ENCODE peak calls at places on chromosomes 2 and 18, in nine cellular contexts. R is endothelial cell of umbilical vein, C is RPMI8226, O is mesendoderm, H is heart right ventricle, G is fibroblast of lung, Q is NCI-H1092, P is WTC11, J is Karpas-422. B is an unnamed sample.

GRCh38 chr2:12032975-12033374 is 286.5 kb downstream of the LPIN1 start:
- DNase-seq in H (no peak), R (no peak), J (no peak), Q (no peak), C (no peak), P (no peak), O (peak; percentile 28), G (peak; percentile 11), B (no peak)

GRCh38 chr2:127932199-127932877 is 46.6 kb upstream of the AMMECR1L start:
- DNase-seq in H (no peak), R (peak; percentile 12), P (no peak), Q (no peak), J (no peak), G (peak; percentile 86), O (peak; percentile 30), C (no peak), B (no peak)

GRCh38 chr2:75047189-75047812 is 88.9 kb downstream of the POLE4 start:
- DNase-seq in G (no peak), C (no peak), P (no peak), O (no peak), R (no peak), H (no peak), Q (no peak), J (no peak), B (no peak)

GRCh38 chr2:197076652-197077051 is 150.1 kb upstream of the PGAP1 start:
- DNase-seq in H (no peak), R (no peak), G (no peak), C (no peak), P (no peak), J (no peak), Q (no peak), O (no peak), B (no peak)

GRCh38 chr2:112958428-112959108 is 19.2 kb upstream of the IL36G start:
- DNase-seq in J (peak; percentile 82), O (peak; percentile 69), R (peak; percentile 51), C (peak; percentile 40), P (peak; percentile 21), G (peak; percentile 67), H (no peak), Q (peak; percentile 31), B (peak; percentile 4)

GRCh38 chr2:120324926-120325325 is 21.0 kb upstream of the INHBB start:
- DNase-seq in J (no peak), G (no peak), Q (no peak), P (no peak), O (no peak), H (no peak), C (no peak), R (no peak), B (no peak)

GRCh38 chr18:77131652-77132368 is 773 bp downstream of the MBP start:
- DNase-seq in C (peak; percentile 73), G (no peak), P (peak; percentile 39), J (peak; percentile 79), Q (peak; percentile 55), R (no peak), O (no peak), H (peak; percentile 68), B (no peak)

GRCh38 chr2:40584432-40584831 is 132.5 kb upstream of the SLC8A1 start:
- DNase-seq in Q (no peak), J (no peak), P (no peak), H (no peak), R (peak; percentile 17), O (no peak), G (peak; percentile 4), C (no peak), B (no peak)

GRCh38 chr2:190996338-190996946 is 17.5 kb downstream of the STAT1 start:
- DNase-seq in J (peak; percentile 74), Q (peak; percentile 3), G (peak; percentile 42), O (peak; percentile 76), H (no peak), R (peak; percentile 48), P (peak; percentile 52), C (peak; percentile 68), B (no peak)

GRCh38 chr18:25568926-25569325 is 217.0 kb upstream of the ZNF521 start:
- DNase-seq in Q (no peak), G (no peak), O (no peak), J (no peak), R (no peak), H (no peak), C (no peak), P (no peak), B (no peak)

B was measured in DMS79.